ENCODE peak calls at places on chromosomes 12 and 14, in ten cellular contexts. X, C, S, W, L, N, K, F, I and D are unnamed samples.

GRCh38 chr12:109710747-109711595 is 2.7 kb upstream of the FAM222A start:
- DNase-seq in X (no peak), S (no peak), L (no peak), C (no peak), N (no peak), W (no peak), F (no peak), I (no peak), K (no peak), D (no peak)

GRCh38 chr12:108047130-108047550 is 81.9 kb upstream of the WSCD2 start:
- DNase-seq in I (no peak), C (no peak), S (no peak), F (peak), W (no peak), X (no peak), K (no peak), N (no peak), L (no peak), D (no peak)

GRCh38 chr14:20989787-20990600 is at the start of gene METTL17:
- DNase-seq in W (peak), F (peak), K (peak), L (peak), S (peak), X (peak), I (peak), N (peak), C (peak), D (peak)

GRCh38 chr12:131830335-131831020 is 2.3 kb downstream of the MMP17 start:
- DNase-seq in N (peak), I (peak), K (peak), S (peak), W (peak), L (peak), F (peak), C (peak), X (peak), D (peak)

GRCh38 chr14:95516554-95517209 is at the start of gene SYNE3:
- DNase-seq in S (no peak), L (peak), X (peak), N (peak), F (peak), C (peak), W (peak), K (peak), I (no peak), D (no peak)

GRCh38 chr12:10406725-10407124 is 2.8 kb downstream of the KLRC4 start:
- DNase-seq in S (no peak), K (no peak), I (no peak), W (no peak), L (no peak), N (no peak), F (no peak), X (no peak), C (no peak), D (no peak)

GRCh38 chr12:49542592-49543160 is 3.8 kb downstream of the KCNH3 start:
- DNase-seq in C (no peak), X (peak), N (no peak), W (no peak), F (peak), S (no peak), K (no peak), I (no peak), L (peak), D (no peak)

GRCh38 chr14:80584638-80585505 is 356.7 kb downstream of the CEP128 start:
- DNase-seq in S (peak), N (no peak), C (no peak), W (no peak), I (no peak), L (no peak), X (no peak), K (no peak), F (no peak), D (peak)

GRCh38 chr12:93292213-93292612 is 85.5 kb upstream of the NUDT4 start:
- DNase-seq in W (no peak), K (no peak), C (no peak), I (no peak), N (no peak), L (no peak), X (no peak), S (no peak), F (no peak), D (no peak)

GRCh38 chr14:71703477-71703876 is 228.8 kb upstream of the RGS6 start:
- DNase-seq in S (peak), N (no peak), I (no peak), X (no peak), W (no peak), K (no peak), C (peak), F (no peak), L (no peak), D (peak)

GRCh38 chr12:21710944-21711343 is 53.3 kb upstream of the LDHB start:
- DNase-seq in S (no peak), W (no peak), K (no peak), N (no peak), F (no peak), C (no peak), I (no peak), X (no peak), L (no peak), D (no peak)

GRCh38 chr12:91817512-91817911 is 328.1 kb downstream of the BTG1 start:
- DNase-seq in S (peak), C (no peak), L (no peak), W (no peak), F (no peak), K (no peak), I (no peak), X (no peak), N (peak), D (peak)

GRCh38 chr14:67620217-67620789 is 583 bp downstream of the ARG2 start:
- DNase-seq in N (peak), F (no peak), L (no peak), K (no peak), I (no peak), C (peak), X (peak), W (no peak), S (no peak), D (no peak)

GRCh38 chr12:126338031-126338441 is 1272.8 kb downstream of the AACS start:
- DNase-seq in I (no peak), W (no peak), F (no peak), X (no peak), S (no peak), N (no peak), C (no peak), K (no peak), L (no peak), D (no peak)

GRCh38 chr12:83106873-83107272 is 420.2 kb downstream of the TMTC2 start:
- DNase-seq in I (no peak), S (no peak), K (no peak), L (no peak), N (no peak), C (no peak), F (no peak), W (no peak), X (no peak), D (no peak)

GRCh38 chr12:47704719-47705118 is 1.1 kb downstream of the RPAP3 start:
- DNase-seq in S (no peak), C (no peak), W (no peak), N (no peak), K (no peak), X (no peak), L (no peak), F (no peak), I (no peak), D (no peak)

GRCh38 chr12:75750950-75751349 is 239.5 kb upstream of the KRR1 start:
- DNase-seq in F (no peak), K (no peak), X (no peak), C (no peak), I (no peak), N (no peak), S (peak), W (peak), L (no peak), D (peak)

GRCh38 chr12:22856120-22856699 is 231.2 kb downstream of the ETNK1 start:
- DNase-seq in K (no peak), S (peak), C (peak), F (peak), L (no peak), N (no peak), W (peak), I (no peak), X (no peak), D (peak)

GRCh38 chr14:66070542-66071319 is 415.4 kb upstream of the CCDC196 start:
- DNase-seq in X (no peak), C (peak), K (no peak), N (peak), F (peak), W (peak), S (no peak), I (peak), L (no peak), D (no peak)

GRCh38 chr12:65100140-65100539 is 21.0 kb downstream of the WIF1 start:
- DNase-seq in C (peak), F (no peak), X (no peak), N (no peak), L (no peak), S (no peak), W (peak), K (no peak), I (no peak), D (no peak)

GRCh38 chr12:18690653-18691052 is 47.2 kb downstream of the PLCZ1 start:
- DNase-seq in I (no peak), X (no peak), L (no peak), F (no peak), W (no peak), S (peak), N (no peak), K (no peak), C (no peak), D (peak)

GRCh38 chr14:99416909-99417308 is 63.8 kb downstream of the SETD3 start:
- DNase-seq in S (no peak), N (no peak), X (no peak), I (no peak), L (no peak), K (no peak), W (no peak), F (no peak), C (no peak), D (no peak)

GRCh38 chr14:92724516-92725340 is 23.7 kb downstream of the LGMN start:
- DNase-seq in L (no peak), S (no peak), W (no peak), F (no peak), C (peak), N (peak), X (no peak), K (no peak), I (no peak), D (no peak)

GRCh38 chr14:51365241-51365940 is 125.3 kb downstream of the TMX1 start:
- DNase-seq in F (no peak), W (no peak), S (no peak), N (no peak), X (no peak), K (no peak), C (no peak), L (no peak), I (no peak), D (no peak)

GRCh38 chr14:59699422-59699821 is 122.8 kb upstream of the CCDC175 start:
- DNase-seq in N (no peak), W (no peak), K (no peak), I (no peak), X (no peak), F (no peak), C (no peak), S (no peak), L (no peak), D (no peak)

GRCh38 chr12:132517013-132517739 is 27.2 kb downstream of the FBRSL1 start:
- DNase-seq in I (no peak), W (peak), X (no peak), F (no peak), N (no peak), C (no peak), K (no peak), L (no peak), S (no peak), D (no peak)

GRCh38 chr12:2552000-2552399 is 242.8 kb upstream of the FKBP4 start:
- DNase-seq in X (no peak), I (no peak), L (no peak), W (no peak), N (no peak), C (no peak), K (no peak), S (no peak), F (no peak), D (no peak)

GRCh38 chr12:114004402-114004801 is 38.3 kb upstream of the RBM19 start:
- DNase-seq in X (no peak), F (no peak), K (no peak), W (no peak), S (no peak), C (no peak), I (no peak), L (no peak), N (no peak), D (no peak)

GRCh38 chr12:121214855-121215745 is 5.2 kb downstream of the P2RX4 start:
- DNase-seq in L (no peak), I (no peak), N (peak), K (no peak), S (peak), C (no peak), X (no peak), W (peak), F (no peak), D (peak)

GRCh38 chr14:73662439-73663056 is 17.8 kb downstream of the DNAL1 start:
- DNase-seq in K (no peak), L (no peak), N (no peak), I (no peak), X (no peak), C (peak), F (no peak), W (peak), S (peak), D (peak)